ENCODE peak calls at places on chromosome 16, in five cellular contexts. F is heart right ventricle, M is HCT116, K is uterus, Q is heart left ventricle. V is an unnamed sample.

GRCh38 chr16:88979616-88980015 is 2.6 kb upstream of the CBFA2T3 start:
- DNase-seq in M (no peak), K (no peak), Q (no peak), F (no peak), V (no peak)

GRCh38 chr16:70661918-70662641 is 15.7 kb downstream of the IL34 start:
- DNase-seq in F (no peak), Q (no peak), M (no peak), K (peak), V (no peak)

GRCh38 chr16:61936522-61936921 is 99.7 kb downstream of the CDH8 start:
- DNase-seq in K (no peak), F (no peak), M (no peak), Q (no peak), V (no peak)

GRCh38 chr16:16004314-16004749 is 54.9 kb downstream of the ABCC1 start:
- DNase-seq in Q (no peak), K (no peak), F (no peak), M (no peak), V (peak)

GRCh38 chr16:62010186-62010585 is 26.1 kb downstream of the CDH8 start:
- DNase-seq in F (no peak), M (no peak), K (no peak), Q (no peak), V (no peak)

GRCh38 chr16:14181371-14182050 is 110.4 kb downstream of the MRTFB start:
- DNase-seq in K (no peak), Q (no peak), M (no peak), F (no peak), V (no peak)

GRCh38 chr16:24689128-24689527 is 40.3 kb upstream of the TNRC6A start:
- DNase-seq in M (peak), K (no peak), F (no peak), Q (no peak), V (no peak)

GRCh38 chr16:28196331-28196987 is 15.3 kb downstream of the XPO6 start:
- DNase-seq in M (no peak), K (no peak), F (no peak), Q (no peak), V (peak)

GRCh38 chr16:14548933-14549788 is 80.9 kb downstream of the PARN start:
- DNase-seq in F (no peak), Q (no peak), K (no peak), M (no peak), V (no peak)

DNA sequence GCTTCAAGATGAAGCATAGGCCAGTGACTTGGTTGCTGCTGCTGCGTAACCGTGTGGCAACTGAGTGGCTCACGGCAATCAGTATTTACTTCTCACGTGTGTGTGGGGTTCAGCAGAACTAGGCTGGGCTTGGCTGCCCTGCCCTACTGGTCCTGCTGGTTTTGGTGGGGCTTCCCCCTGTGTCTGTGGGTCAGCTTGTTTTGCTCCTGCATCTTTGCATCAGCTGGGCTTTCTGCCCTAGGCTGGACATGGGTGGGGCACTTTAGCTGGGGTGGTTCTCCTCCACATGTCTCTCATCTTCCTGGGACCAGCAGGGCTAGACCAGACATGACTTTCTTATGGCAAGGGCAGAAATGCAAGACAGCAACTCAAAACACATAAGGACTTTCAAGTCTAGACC is 550.5 kb downstream of the MAF start:
- DNase-seq in K (no peak), M (no peak), F (no peak), Q (no peak), V (no peak)
- TF ChIP-seq CTCF in K (no peak), M (no peak), F (no peak), Q (no peak), V (no peak)

DNA sequence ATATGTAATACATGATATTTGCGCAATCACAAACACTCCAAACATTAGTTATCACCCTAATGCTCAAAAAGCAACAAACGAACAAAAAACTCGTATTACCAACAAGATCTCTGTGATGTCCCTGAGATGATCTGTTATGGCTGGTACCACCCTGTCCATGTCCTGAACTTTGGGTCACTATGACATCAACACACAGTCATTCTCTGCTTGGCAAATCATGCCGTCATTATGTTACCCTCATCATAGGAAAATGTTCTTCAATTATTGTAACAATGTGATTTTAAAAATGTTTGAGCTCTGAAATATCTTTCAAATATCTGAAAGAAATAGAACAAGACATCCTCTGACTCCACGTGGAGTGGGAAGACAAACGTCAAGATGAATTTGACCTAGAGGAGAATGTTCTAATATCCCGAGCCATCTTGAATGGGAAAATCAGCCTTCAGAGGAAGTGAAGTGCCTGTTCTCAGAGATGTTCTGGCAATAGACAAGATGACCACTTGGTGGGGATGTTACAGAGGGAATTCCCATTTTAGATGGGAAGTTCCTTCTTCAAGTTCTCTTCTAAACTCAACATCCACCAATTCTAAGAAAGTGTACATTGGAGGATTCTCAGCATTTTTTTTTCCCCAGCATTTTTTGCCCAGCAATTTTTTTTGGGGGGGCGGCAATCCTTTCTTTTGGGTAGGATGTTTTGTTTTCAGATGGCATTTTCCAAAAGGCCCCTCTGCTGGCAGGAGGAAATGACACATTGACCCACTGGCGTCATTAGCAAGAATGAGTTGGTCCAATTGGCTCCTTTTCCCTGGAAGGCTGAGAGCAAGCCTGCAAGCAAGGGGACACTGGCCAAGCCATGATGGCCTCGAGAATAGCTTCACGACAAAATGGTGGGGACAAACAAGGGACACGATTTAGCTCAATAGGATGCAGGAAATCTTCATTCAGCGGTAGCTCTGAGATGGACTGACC is 3.7 kb upstream of the HSD17B2 start:
- DNase-seq in F (no peak), M (peak), Q (no peak), K (no peak), V (no peak)
- TF ChIP-seq CTCF in F (no peak), M (peak), Q (peak), K (peak), V (peak)

DNA sequence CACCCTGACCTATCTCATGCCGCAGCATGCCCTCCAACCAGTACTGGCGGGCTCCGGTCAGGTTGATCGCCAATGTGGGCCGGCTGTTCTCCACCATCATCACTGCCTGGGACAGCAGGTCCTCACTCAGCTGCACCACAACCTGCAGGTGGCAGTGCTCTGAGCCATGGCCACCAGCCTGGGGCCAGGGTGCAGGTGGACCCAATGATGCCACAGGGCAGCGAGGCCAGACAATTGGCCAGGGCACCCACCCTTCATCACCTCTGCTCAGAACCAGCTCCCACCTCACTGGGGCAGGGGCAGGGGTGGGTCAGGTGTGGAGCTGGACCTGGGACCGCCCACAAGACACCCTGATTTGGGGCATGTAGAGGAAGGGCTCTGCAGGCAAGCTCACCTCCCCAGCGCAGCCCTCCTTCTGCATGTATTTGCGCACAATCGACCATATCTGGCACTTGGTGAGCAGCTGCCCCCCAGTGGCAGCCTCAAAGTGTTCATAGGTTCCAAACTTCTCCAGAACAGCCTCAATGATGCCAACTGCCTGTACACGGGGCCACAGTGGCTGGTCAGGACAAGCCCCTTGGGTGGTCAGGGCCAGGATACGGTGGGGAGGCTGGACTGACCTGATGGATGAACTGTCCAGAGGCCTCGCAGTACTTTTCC is 4.2 kb downstream of the MATCAP1 start:
- DNase-seq in F (no peak), M (no peak), K (no peak), Q (no peak), V (no peak)
- TF ChIP-seq CTCF in F (no peak), M (peak), K (no peak), Q (no peak), V (no peak)

GRCh38 chr16:46900464-46901235 is 16.5 kb downstream of the GPT2 start:
- DNase-seq in F (no peak), K (no peak), M (no peak), Q (no peak), V (no peak)
- TF ChIP-seq CTCF in F (no peak), K (no peak), M (no peak), Q (no peak), V (no peak)

GRCh38 chr16:12791340-12791739 is 12.3 kb downstream of the CPPED1 start:
- DNase-seq in M (no peak), F (no peak), K (no peak), Q (no peak), V (no peak)

GRCh38 chr16:12794486-12795399 is 8.9 kb downstream of the CPPED1 start:
- DNase-seq in M (no peak), F (peak), K (peak), Q (peak), V (no peak)

GRCh38 chr16:12796498-12796897 is 7.2 kb downstream of the CPPED1 start:
- DNase-seq in M (no peak), F (no peak), Q (no peak), K (no peak), V (no peak)

GRCh38 chr16:12788758-12789157 is 14.9 kb downstream of the CPPED1 start:
- DNase-seq in F (no peak), M (no peak), Q (no peak), K (no peak), V (no peak)

DNA sequence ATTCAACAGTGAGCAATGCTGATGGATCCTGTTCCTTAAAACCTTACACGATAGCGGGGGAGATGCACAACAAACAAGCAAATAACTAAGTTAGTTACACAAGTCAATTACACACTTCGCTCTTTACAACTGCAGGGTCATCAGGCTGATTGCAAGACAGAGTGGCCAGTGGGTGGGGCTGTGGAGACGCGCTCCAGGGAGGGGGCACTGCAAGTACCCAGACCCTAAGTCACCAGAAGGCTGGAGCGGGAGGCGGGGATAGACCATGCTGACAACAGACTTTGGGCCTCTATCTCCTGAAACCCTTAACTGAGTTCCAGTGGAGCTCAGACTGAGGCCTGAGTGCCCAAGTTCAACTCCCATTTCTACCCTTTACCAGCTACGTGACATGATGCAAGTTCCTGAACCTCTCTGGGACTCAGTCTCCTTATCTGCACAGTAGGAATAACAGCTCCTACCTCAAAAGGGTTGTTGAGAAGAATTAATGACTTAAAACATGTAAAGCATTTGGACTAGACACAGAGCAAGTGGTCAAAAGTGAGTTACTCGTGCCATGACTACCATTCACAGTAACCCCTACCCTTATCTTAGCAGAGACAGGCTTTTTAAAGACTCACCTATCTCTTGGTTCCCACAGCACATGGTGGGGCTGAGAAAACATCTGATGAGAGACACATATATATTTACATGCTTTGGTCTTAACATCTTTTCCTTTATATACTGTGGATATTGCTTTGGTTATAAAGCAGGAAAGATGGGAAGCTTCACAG is 10.4 kb downstream of the CPPED1 start:
- DNase-seq in Q (no peak), F (no peak), M (no peak), K (no peak), V (no peak)
- TF ChIP-seq CTCF in Q (no peak), F (no peak), M (no peak), K (no peak), V (no peak)

GRCh38 chr16:57209780-57210179 is 23.7 kb downstream of the RSPRY1 start:
- DNase-seq in K (no peak), F (no peak), Q (no peak), M (no peak), V (no peak)
- TF ChIP-seq CTCF in K (no peak), F (no peak), Q (no peak), M (no peak), V (no peak)

DNA sequence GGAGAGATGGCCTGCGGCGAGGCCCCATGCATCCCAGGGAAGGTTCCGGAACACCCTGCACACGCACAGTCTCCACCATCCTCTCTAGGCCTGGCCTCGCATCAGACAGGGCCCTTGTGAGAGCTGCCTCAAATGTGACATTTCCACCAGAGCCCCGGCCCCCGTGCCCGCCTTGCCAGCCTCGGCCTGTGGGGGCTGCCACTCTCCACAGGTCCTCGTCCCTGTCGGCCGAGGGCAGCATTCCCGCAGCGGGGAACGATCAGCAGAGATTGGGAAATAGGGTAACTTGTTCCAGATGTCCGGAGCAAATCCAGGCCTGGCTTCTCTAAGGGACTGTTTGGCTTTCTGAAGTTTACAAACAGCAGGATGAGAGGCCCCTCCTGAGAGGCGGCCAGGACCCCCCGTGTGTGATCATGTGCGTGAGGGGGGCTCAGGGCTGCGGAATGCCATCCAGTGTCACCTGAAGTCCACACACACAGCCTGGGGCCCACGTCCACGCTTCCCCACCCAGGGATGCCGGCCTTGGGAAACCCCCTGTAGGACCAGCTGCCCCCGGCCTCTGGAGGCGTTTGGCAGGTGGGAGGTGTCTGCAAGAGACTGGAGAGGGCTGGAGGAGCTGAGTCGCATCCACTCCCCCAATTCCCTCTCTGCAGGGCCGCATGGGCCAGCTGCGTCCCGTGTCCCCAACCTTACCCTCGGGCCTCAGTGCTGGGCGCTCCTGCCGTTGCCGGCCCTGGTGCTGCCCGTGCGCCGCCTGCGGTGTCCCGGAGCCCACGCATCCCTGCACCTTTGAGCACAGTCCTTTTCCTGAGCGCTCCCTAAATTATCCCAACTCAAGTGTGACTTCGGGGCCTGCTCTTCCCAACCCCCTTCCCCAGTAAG is 70.4 kb downstream of the ZDHHC7 start:
- DNase-seq in K (peak), M (no peak), Q (no peak), F (no peak), V (no peak)
- TF ChIP-seq CTCF in K (peak), M (no peak), Q (no peak), F (no peak), V (no peak)

GRCh38 chr16:66578596-66579531 is at the start of gene CMTM2:
- DNase-seq in M (no peak), Q (no peak), F (no peak), K (no peak), V (no peak)

GRCh38 chr16:66581246-66581952 is 2.1 kb downstream of the CMTM2 start:
- DNase-seq in M (no peak), K (no peak), Q (no peak), F (no peak), V (no peak)

GRCh38 chr16:66585477-66586239 is 6.4 kb downstream of the CMTM2 start:
- DNase-seq in M (no peak), F (no peak), Q (no peak), K (no peak), V (no peak)

GRCh38 chr16:66576306-66576705 is 3.0 kb upstream of the CMTM2 start:
- DNase-seq in F (no peak), M (no peak), Q (no peak), K (no peak), V (no peak)

DNA sequence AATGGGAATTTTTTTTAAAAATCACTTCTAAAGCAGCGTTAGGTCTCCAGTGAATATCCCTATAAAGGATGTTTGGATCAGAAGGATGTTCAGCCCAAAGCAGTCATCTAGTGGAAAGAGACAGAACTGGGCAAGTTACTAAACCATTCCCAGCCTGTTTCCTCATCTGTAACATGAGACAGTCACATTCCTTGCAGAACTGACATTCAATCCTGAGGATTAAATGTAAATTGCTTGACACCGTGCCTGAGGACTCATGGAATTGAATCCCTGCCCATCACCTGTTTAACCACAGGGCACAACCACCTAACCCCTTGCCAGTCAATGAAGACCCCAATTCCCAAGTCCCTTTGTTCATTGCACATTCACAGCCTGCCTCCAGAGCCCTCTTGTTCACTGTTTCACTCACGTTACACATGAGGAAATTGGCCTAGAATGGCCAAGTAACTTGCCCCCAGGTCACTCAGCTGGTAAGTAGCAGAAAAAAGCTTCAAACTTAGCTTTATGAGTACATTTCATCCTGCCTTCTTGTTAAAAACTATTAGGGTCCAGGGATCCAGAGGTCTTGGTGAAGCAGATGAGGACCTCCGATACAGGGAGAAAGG is 1.4 kb downstream of the CMTM2 start:
- DNase-seq in F (no peak), Q (no peak), K (no peak), M (no peak), V (peak)
- TF ChIP-seq CTCF in F (no peak), Q (no peak), K (no peak), M (no peak), V (no peak)

DNA sequence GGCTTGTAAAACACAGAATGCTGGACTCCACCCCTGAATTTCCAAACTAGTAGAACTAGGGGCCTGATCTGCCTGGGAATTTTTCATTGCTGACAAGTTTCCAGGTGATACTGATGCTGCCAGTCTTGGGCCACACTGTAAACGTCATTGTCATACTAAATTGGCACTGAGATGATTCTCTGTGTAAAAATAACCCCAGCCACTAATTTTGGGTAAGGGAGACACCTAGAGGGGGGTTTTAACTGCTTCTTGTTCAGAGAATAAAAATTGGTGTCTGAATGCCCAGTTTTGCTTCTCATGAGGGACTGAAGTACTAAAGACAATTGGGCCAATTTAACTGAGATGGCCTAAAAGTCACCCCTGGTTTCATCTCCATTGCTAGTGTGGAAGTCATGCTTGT is 5.0 kb upstream of the CDH13 start:
- DNase-seq in F (no peak), M (no peak), Q (no peak), K (no peak), V (no peak)
- TF ChIP-seq CTCF in F (peak), M (peak), Q (peak), K (no peak), V (no peak)